ENCODE peak calls at places on chromosomes 1 and 21, in four cellular contexts. U, H, Z and E are unnamed samples.

GRCh38 chr1:154791292-154792278 is 78.5 kb downstream of the KCNN3 start:
- DNase-seq in H (no peak), Z (no peak), U (no peak), E (no peak)

GRCh38 chr1:179046808-179047636 is 21.3 kb downstream of the FAM20B start:
- DNase-seq in H (no peak), U (no peak), Z (no peak), E (no peak)

GRCh38 chr1:32393832-32394140 is 455 bp downstream of the BSDC1 start:
- DNase-seq in U (no peak), Z (peak), H (peak), E (no peak)

GRCh38 chr1:212030936-212031528 is 4.3 kb downstream of the INTS7 start:
- DNase-seq in U (no peak), H (no peak), Z (no peak), E (no peak)

GRCh38 chr21:37658121-37658993 is 257.9 kb downstream of the KCNJ6 start:
- DNase-seq in Z (no peak), U (no peak), H (no peak), E (no peak)

GRCh38 chr1:25820247-25821111 is 725 bp downstream of the MTFR1L start:
- DNase-seq in Z (no peak), H (peak), U (no peak), E (no peak)

GRCh38 chr1:24294757-24295371 is 24.3 kb upstream of the GRHL3 start:
- DNase-seq in U (no peak), Z (no peak), H (peak), E (no peak)

GRCh38 chr1:119327066-119327435 is 41.5 kb upstream of the HAO2 start:
- DNase-seq in Z (no peak), U (no peak), H (peak), E (no peak)

GRCh38 chr1:161077426-161077825 is 7.7 kb upstream of the ARHGAP30 start:
- DNase-seq in Z (no peak), H (no peak), U (no peak), E (no peak)

GRCh38 chr1:157775101-157775870 is 1.6 kb downstream of the FCRL2 start:
- DNase-seq in H (no peak), Z (no peak), U (no peak), E (no peak)

GRCh38 chr1:74583365-74583764 is 71.0 kb upstream of the LRRC53 start:
- DNase-seq in Z (no peak), H (no peak), U (no peak), E (no peak)

GRCh38 chr1:215606564-215607168 is 39.6 kb downstream of the KCTD3 start:
- DNase-seq in U (no peak), H (no peak), Z (no peak), E (no peak)

GRCh38 chr1:56446531-56447098 is 132.7 kb downstream of the PLPP3 start:
- DNase-seq in U (no peak), Z (no peak), H (no peak), E (no peak)

GRCh38 chr1:3498986-3499385 is 44.5 kb downstream of the ARHGEF16 start:
- DNase-seq in H (no peak), Z (no peak), U (no peak), E (no peak)

GRCh38 chr1:8873506-8874229 is 4.8 kb downstream of the ENO1 start:
- DNase-seq in Z (peak), U (no peak), H (peak), E (no peak)

GRCh38 chr1:25197982-25198681 is 34.2 kb downstream of the SYF2 start:
- DNase-seq in U (no peak), Z (no peak), H (no peak), E (peak)

GRCh38 chr1:14095001-14095400 is 395.0 kb downstream of the PRDM2 start:
- DNase-seq in H (peak), U (no peak), Z (no peak), E (no peak)